ENCODE peak calls at places on chromosomes 12 and 14, in five cellular contexts. Z is K562, B is breast epithelium, H is testis, D is lower leg skin. J is an unnamed sample.
A peak's percentile ranks its signal among the peaks of the same experiment; 100 is the strongest.

GRCh38 chr14:35287481-35288013 is 4.6 kb upstream of the PSMA6 start:
- DNase-seq in Z (no peak), B (no peak), H (no peak), D (no peak), J (peak; percentile 23)

GRCh38 chr14:79369359-79370332 is 841.7 kb downstream of the DIO2 start:
- DNase-seq in Z (no peak), B (no peak), H (no peak), D (no peak), J (no peak)

GRCh38 chr12:48199784-48200198 is 3.3 kb downstream of the OR10AD1 start:
- DNase-seq in Z (no peak), B (no peak), H (peak; percentile 30), D (no peak), J (no peak)

GRCh38 chr12:104215638-104216297 is at the start of gene TXNRD1:
- DNase-seq in Z (peak; percentile 84), B (peak; percentile 70), H (peak; percentile 91), D (peak; percentile 69), J (peak; percentile 92)

GRCh38 chr12:44874981-44875416 is 1.1 kb downstream of the NELL2 start:
- DNase-seq in Z (no peak), B (no peak), H (no peak), D (no peak), J (no peak)

GRCh38 chr12:123532808-123533649 is 490 bp downstream of the RILPL1 start:
- DNase-seq in Z (peak; percentile 54), B (no peak), H (peak; percentile 64), D (no peak), J (peak; percentile 62)

GRCh38 chr14:77184396-77185092 is 2.9 kb downstream of the TMEM63C start:
- DNase-seq in Z (no peak), B (peak; percentile 87), H (no peak), D (peak; percentile 37), J (no peak)

GRCh38 chr12:92470608-92471021 is 232.2 kb upstream of the PLEKHG7 start:
- DNase-seq in Z (no peak), B (no peak), H (no peak), D (no peak), J (no peak)

GRCh38 chr12:127393896-127394295 is 873.1 kb upstream of the TMEM132C start:
- DNase-seq in Z (no peak), B (no peak), H (no peak), D (no peak), J (no peak)

GRCh38 chr14:20667957-20668356 is 16.4 kb upstream of the RNASE4 start:
- DNase-seq in Z (no peak), B (no peak), H (no peak), D (no peak), J (no peak)

GRCh38 chr12:92784795-92785562 is 82.2 kb downstream of the PLEKHG7 start:
- DNase-seq in Z (peak; percentile 67), B (no peak), H (no peak), D (no peak), J (peak; percentile 75)

DNA sequence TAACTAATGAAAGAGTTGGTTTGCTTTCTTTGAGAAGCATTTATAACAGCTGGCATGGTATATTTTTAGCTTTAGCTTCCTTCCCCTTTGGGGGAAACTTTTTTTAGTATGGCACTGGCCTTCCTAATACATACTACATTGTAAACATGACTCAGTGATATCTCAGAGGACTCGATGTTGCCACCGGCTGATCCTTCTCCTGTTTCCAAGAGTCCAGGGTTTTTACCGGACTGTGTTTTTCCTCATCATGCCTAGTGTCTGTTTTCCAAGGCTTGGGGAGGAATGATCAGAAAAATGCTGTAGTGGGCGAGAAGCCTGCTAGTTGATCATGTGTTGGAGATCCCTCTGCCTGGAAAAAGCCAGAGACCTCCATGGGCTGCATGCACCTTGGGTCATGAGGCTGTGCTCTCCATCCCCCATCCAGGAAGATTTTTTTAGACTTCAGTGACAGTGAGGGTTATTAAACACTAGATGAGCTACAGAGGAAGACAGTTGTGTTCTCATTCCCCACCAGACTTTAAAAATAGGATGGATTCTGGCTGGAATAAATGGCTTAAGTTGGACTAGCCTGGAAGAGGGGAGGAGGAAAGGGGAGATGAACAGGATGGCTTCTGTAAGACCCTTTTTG is 145.6 kb downstream of the SAMD4A start:
- DNase-seq in Z (no peak), B (no peak), H (peak; percentile 25), D (peak; percentile 45), J (no peak)
- TF ChIP-seq POLR2A in Z (no peak), B (no peak), H (no peak), D (no peak), J (no peak)

GRCh38 chr12:121794532-121795028 is 1.1 kb upstream of the RHOF start:
- DNase-seq in Z (no peak), B (no peak), H (no peak), D (no peak), J (no peak)

GRCh38 chr12:121792607-121793500 is 634 bp downstream of the RHOF start:
- DNase-seq in Z (no peak), B (no peak), H (no peak), D (no peak), J (peak; percentile 54)

GRCh38 chr12:121791671-121792496 is 1.6 kb downstream of the RHOF start:
- DNase-seq in Z (no peak), B (no peak), H (no peak), D (no peak), J (no peak)

GRCh38 chr12:121793836-121794531 is 496 bp upstream of the RHOF start:
- DNase-seq in Z (peak; percentile 86), B (peak; percentile 89), H (peak; percentile 91), D (peak; percentile 84), J (peak; percentile 96)

GRCh38 chr12:121793501-121793835 is at the start of gene RHOF:
- DNase-seq in Z (peak; percentile 57), B (no peak), H (no peak), D (no peak), J (peak; percentile 77)
- TF ChIP-seq POLR2A in Z (no peak), B (no peak), H (no peak), D (no peak), J (no peak)

GRCh38 chr14:55129086-55129427 is at the start of gene LGALS3:
- DNase-seq in Z (peak; percentile 78), B (peak; percentile 73), H (peak; percentile 87), D (peak; percentile 71), J (peak; percentile 83)
- TF ChIP-seq POLR2A in Z (no peak), B (no peak), H (no peak), D (no peak), J (peak; percentile 79)

DNA sequence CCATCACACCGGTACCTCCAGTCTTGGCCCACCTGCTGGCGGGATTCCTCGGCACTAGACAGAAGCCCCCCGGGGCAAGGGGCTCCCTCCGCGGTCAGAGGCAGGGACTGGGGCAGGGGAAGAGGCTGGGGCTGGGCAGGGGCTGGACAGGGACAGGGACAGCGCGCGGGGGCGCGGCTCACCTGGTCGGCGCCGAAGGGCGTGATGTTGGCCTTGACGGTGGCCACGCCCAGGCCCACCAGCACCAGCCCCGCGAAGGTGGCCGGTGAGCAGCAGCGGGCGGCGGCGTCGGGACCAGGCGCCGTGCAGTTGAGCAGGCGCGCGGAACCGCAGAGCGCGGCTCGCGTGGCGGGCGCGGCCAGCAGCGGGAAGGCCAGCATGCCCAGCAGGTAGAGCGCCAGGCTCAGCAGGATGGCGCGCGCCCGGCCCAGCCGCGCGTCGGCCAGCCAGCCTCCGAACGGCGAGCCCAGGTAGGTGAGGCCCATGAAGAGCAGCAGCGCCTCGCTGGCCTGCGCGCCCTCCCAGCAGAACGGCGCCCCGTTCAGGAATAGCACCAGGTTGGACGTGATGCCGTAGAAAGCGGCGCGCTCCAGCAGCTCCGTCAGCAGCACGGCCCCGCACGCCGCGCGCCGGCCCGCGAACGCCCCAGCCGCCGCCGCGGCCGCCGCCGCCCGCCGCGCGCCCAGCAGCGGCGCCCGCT is 392 bp downstream of the SLC15A4 start:
- DNase-seq in Z (peak; percentile 74), B (no peak), H (peak; percentile 38), D (no peak), J (peak; percentile 71)
- TF ChIP-seq POLR2A in Z (no peak), B (no peak), H (no peak), D (no peak), J (no peak)

GRCh38 chr12:116821291-116821690 is 60.0 kb downstream of the HRK start:
- DNase-seq in Z (no peak), B (no peak), H (no peak), D (no peak), J (no peak)

GRCh38 chr12:116820077-116820656 is 61.1 kb downstream of the HRK start:
- DNase-seq in Z (no peak), B (no peak), H (no peak), D (no peak), J (peak; percentile 36)

GRCh38 chr12:116813271-116814041 is 67.8 kb downstream of the HRK start:
- DNase-seq in Z (no peak), B (no peak), H (no peak), D (no peak), J (no peak)

GRCh38 chr12:116818341-116818856 is 62.8 kb downstream of the HRK start:
- DNase-seq in Z (no peak), B (no peak), H (peak; percentile 31), D (peak; percentile 16), J (peak; percentile 69)

GRCh38 chr12:116818948-116819832 is 62.1 kb downstream of the HRK start:
- DNase-seq in Z (peak; percentile 99), B (peak; percentile 86), H (peak; percentile 91), D (peak; percentile 81), J (peak; percentile 93)
- TF ChIP-seq POLR2A in Z (peak; percentile 85), B (no peak), H (no peak), D (no peak), J (peak; percentile 80)

GRCh38 chr12:109995703-109996482 is at the start of gene GIT2:
- DNase-seq in Z (peak; percentile 90), B (peak; percentile 89), H (peak; percentile 96), D (peak; percentile 93), J (peak; percentile 94)
- TF ChIP-seq POLR2A in Z (peak; percentile 79), B (no peak), H (peak; percentile 45), D (no peak), J (peak; percentile 69)

GRCh38 chr12:53751336-53752191 is at the start of gene CISTR:
- DNase-seq in Z (peak; percentile 28), B (no peak), H (no peak), D (no peak), J (no peak)
- TF ChIP-seq POLR2A in Z (no peak), B (no peak), H (no peak), D (no peak), J (no peak)

DNA sequence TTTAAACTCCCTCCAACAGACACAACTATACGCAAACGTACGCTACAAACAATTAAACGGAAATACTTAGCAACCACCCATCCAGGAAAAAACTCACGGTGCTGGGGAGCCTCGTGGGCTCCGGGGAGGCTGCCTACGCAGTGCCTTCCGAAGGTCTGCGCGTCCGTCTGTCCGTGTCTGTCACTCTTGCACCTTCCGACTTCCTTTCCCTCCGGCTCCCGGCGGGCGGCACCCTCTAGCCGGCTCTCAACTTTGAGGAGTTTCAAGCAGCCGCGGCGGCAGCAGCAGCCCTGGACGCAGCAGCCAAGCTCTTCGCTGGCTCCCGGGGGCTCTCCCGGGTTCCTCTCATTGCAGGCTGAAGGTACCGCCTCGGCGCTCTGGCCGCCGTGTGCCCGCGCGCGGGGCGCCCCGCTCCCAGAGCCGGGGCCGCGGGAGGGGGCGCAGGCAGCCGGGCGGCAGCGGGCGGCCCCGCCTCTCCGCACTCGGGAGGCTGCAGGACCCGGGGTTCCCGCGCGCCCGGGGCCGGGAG is at the start of gene PCED1B:
- DNase-seq in Z (peak; percentile 41), B (peak; percentile 66), H (peak; percentile 80), D (peak; percentile 46), J (peak; percentile 84)
- TF ChIP-seq POLR2A in Z (no peak), B (no peak), H (no peak), D (no peak), J (no peak)

J was measured in erythroblast.